ENCODE peak calls at places on chromosomes 5 and 9, in seven cellular contexts. H is iris pigment epithelial cell; N is ACHN; R is midbrain; A is stimulated activated CD4-positive, alpha-beta T cell treated with anti-CD3 and anti-CD28 coated beads, Interleukin-1b, Interleukin-23, amount 100 ng/mL, for 24 hours; Q is activated CD4-positive, alpha-beta T cell treated with anti-CD3 and anti-CD28 coated beads, Interleukin-2, amount 10 ng/mL, durations not matched to agents 7 days and 5 days; B is naive thymus-derived CD8-positive, alpha-beta T cell. F is an unnamed sample.

GRCh38 chr9:27338527-27338903 is 41.6 kb upstream of the EQTN start:
- DNase-seq in B (no peak), A (no peak), H (no peak), Q (no peak), N (no peak), R (peak), F (no peak)

GRCh38 chr5:10456583-10457562 is 15.2 kb downstream of the ROPN1L start:
- DNase-seq in N (no peak), B (no peak), R (no peak), H (peak), A (no peak), Q (no peak), F (no peak)

GRCh38 chr5:31382051-31382878 is 149.6 kb downstream of the DROSHA start:
- DNase-seq in H (peak), R (no peak), A (no peak), Q (no peak), B (no peak), N (no peak), F (no peak)

GRCh38 chr5:93579561-93580386 is 1.2 kb downstream of the NR2F1-AS1 start:
- DNase-seq in N (peak), Q (no peak), A (no peak), H (peak), B (no peak), R (no peak), F (no peak)

GRCh38 chr5:134577796-134578577 is 52.5 kb downstream of the JADE2 start:
- DNase-seq in R (peak), N (peak), A (peak), H (peak), B (peak), Q (peak), F (peak)

GRCh38 chr9:1513105-1513504 is 462.9 kb downstream of the DMRT2 start:
- DNase-seq in A (no peak), R (no peak), Q (no peak), B (no peak), H (no peak), N (no peak), F (no peak)

GRCh38 chr9:113807173-113808061 is 68.7 kb upstream of the ZNF618 start:
- DNase-seq in Q (peak), B (peak), R (peak), N (peak), A (no peak), H (peak), F (no peak)

GRCh38 chr5:6724321-6724929 is 11.2 kb downstream of the TENT4A start:
- DNase-seq in H (no peak), B (no peak), R (no peak), N (no peak), Q (no peak), A (no peak), F (no peak)

GRCh38 chr9:135718616-135719015 is 16.6 kb downstream of the KCNT1 start:
- DNase-seq in R (no peak), N (peak), A (no peak), B (no peak), H (peak), Q (no peak), F (no peak)

F was measured in naive thymus-derived CD4-positive, alpha-beta T cell.